ENCODE peak calls at places on chromosome 1, in ten cellular contexts. N is germinal center; V is T-cell; Y is activated naive CD8-positive, alpha-beta T cell treated with anti-CD3 and anti-CD28 coated beads for 36 hours; H is amygdala; T is NCI-H1417; E is AG09319; J is M059J; R is HEK293T; D is heart left ventricle. F is an unnamed sample.

GRCh38 chr1:236997882-236998281 is 6.4 kb downstream of the MT1HL1 start:
- DNase-seq in V (no peak), D (peak; percentile 72), N (no peak), T (peak; percentile 27), E (no peak), R (no peak), J (no peak), H (no peak), Y (no peak), F (no peak)

GRCh38 chr1:155650231-155650757 is 38.3 kb downstream of the YY1AP1 start:
- DNase-seq in R (no peak), E (no peak), Y (no peak), V (no peak), N (no peak), H (no peak), T (no peak), J (no peak), D (no peak), F (no peak)

GRCh38 chr1:151718011-151718431 is 1.4 kb upstream of the CELF3 start:
- DNase-seq in T (no peak), E (no peak), Y (no peak), R (no peak), V (no peak), H (no peak), D (no peak), N (no peak), J (no peak), F (no peak)

GRCh38 chr1:155071701-155072100 is 6.9 kb upstream of the EFNA3 start:
- DNase-seq in H (no peak), N (no peak), V (no peak), D (no peak), J (no peak), E (no peak), Y (no peak), R (no peak), T (peak; percentile 85), F (peak; percentile 61)

GRCh38 chr1:29682918-29683314 is 446.6 kb downstream of the PTPRU start:
- DNase-seq in R (no peak), Y (no peak), E (no peak), J (peak; percentile 61), D (no peak), N (no peak), V (no peak), T (peak; percentile 54), H (no peak), F (no peak)

GRCh38 chr1:4025752-4026151 is 125.7 kb upstream of the C1orf174 start:
- DNase-seq in D (no peak), E (no peak), N (no peak), R (no peak), H (no peak), T (no peak), Y (no peak), J (no peak), V (no peak), F (no peak)

GRCh38 chr1:172826096-172826741 is 167.3 kb downstream of the FASLG start:
- DNase-seq in N (no peak), V (no peak), Y (no peak), J (peak; percentile 88), E (peak; percentile 62), T (peak; percentile 50), H (no peak), D (no peak), R (peak; percentile 41), F (peak; percentile 32)

GRCh38 chr1:169312084-169312954 is 55.3 kb downstream of the NME7 start:
- DNase-seq in R (peak; percentile 28), E (peak; percentile 52), Y (peak; percentile 31), V (peak; percentile 19), N (no peak), J (peak; percentile 99), H (no peak), D (no peak), T (no peak), F (no peak)

GRCh38 chr1:230056098-230056497 is 10.9 kb upstream of the GALNT2 start:
- DNase-seq in D (no peak), H (no peak), R (no peak), J (no peak), E (no peak), Y (no peak), T (peak; percentile 60), N (no peak), V (no peak), F (no peak)

GRCh38 chr1:79264975-79265818 is 258.7 kb upstream of the ADGRL4 start:
- DNase-seq in N (no peak), T (no peak), E (no peak), V (no peak), R (no peak), H (no peak), J (peak; percentile 9), Y (no peak), D (no peak), F (no peak)

GRCh38 chr1:100100202-100100601 is 32.5 kb downstream of the SASS6 start:
- DNase-seq in N (no peak), T (no peak), H (no peak), E (no peak), Y (no peak), V (no peak), J (peak; percentile 4), R (no peak), D (no peak), F (no peak)

GRCh38 chr1:160340866-160341265 is 2.2 kb downstream of the COPA start:
- DNase-seq in V (no peak), E (no peak), H (no peak), R (no peak), D (no peak), T (no peak), J (no peak), Y (no peak), N (no peak), F (no peak)

F was measured in iPS-NIHi11.